ENCODE peak calls at places on chromosomes 6 and 20, in five cellular contexts. V is fibroblast of lung, D is aorta, L is adrenal gland, F is right cardiac atrium. Z is an unnamed sample.

GRCh38 chr6:127775371-127775770 is 125.5 kb downstream of the THEMIS start:
- DNase-seq in L (no peak), F (no peak), V (no peak), D (no peak), Z (peak; percentile 35)

GRCh38 chr20:36728986-36729385 is 16.9 kb downstream of the NDRG3 start:
- DNase-seq in F (no peak), V (peak; percentile 48), D (no peak), L (no peak), Z (no peak)

GRCh38 chr6:52536424-52536916 is 40.4 kb downstream of the TRAM2 start:
- DNase-seq in F (no peak), D (no peak), V (no peak), L (no peak), Z (no peak)

GRCh38 chr6:135686784-135687301 is 164.7 kb upstream of the PDE7B start:
- DNase-seq in D (no peak), L (no peak), F (no peak), V (peak; percentile 8), Z (no peak)

GRCh38 chr6:15389759-15390723 is 144.2 kb downstream of the JARID2 start:
- DNase-seq in F (peak; percentile 33), V (peak; percentile 41), D (no peak), L (no peak), Z (no peak)

GRCh38 chr20:50057409-50058053 is 55.4 kb downstream of the UBE2V1 start:
- DNase-seq in L (no peak), D (no peak), V (no peak), F (no peak), Z (no peak)

GRCh38 chr6:130852844-130853554 is 25.8 kb downstream of the SMLR1 start:
- DNase-seq in F (no peak), D (no peak), V (peak; percentile 45), L (no peak), Z (no peak)

GRCh38 chr6:139029470-139030210 is 1.1 kb downstream of the ABRACL start:
- DNase-seq in V (peak; percentile 43), D (peak; percentile 83), L (peak; percentile 51), F (peak; percentile 86), Z (no peak)

GRCh38 chr6:166156942-166157341 is 10.7 kb downstream of the TBXT start:
- DNase-seq in V (no peak), F (no peak), D (no peak), L (no peak), Z (no peak)

GRCh38 chr6:56393615-56394612 is 146.5 kb upstream of the COL21A1 start:
- DNase-seq in L (no peak), V (no peak), F (no peak), D (no peak), Z (no peak)

GRCh38 chr6:119610265-119610664 is 260.7 kb upstream of the MAN1A1 start:
- DNase-seq in V (no peak), D (no peak), L (no peak), F (no peak), Z (no peak)
- H3K4me3 ChIP-seq in V (no peak overlapping the region), D (no peak overlapping the region), L (no peak overlapping the region), F (no peak overlapping the region), Z (no peak overlapping the region)

GRCh38 chr20:46012926-46013825 is 4.5 kb downstream of the MMP9 start:
- DNase-seq in D (no peak), F (no peak), L (no peak), V (no peak), Z (no peak)
- H3K4me3 ChIP-seq in D (no peak overlapping the region), F (no peak overlapping the region), L (no peak overlapping the region), V (no peak overlapping the region), Z (no peak overlapping the region)

DNA sequence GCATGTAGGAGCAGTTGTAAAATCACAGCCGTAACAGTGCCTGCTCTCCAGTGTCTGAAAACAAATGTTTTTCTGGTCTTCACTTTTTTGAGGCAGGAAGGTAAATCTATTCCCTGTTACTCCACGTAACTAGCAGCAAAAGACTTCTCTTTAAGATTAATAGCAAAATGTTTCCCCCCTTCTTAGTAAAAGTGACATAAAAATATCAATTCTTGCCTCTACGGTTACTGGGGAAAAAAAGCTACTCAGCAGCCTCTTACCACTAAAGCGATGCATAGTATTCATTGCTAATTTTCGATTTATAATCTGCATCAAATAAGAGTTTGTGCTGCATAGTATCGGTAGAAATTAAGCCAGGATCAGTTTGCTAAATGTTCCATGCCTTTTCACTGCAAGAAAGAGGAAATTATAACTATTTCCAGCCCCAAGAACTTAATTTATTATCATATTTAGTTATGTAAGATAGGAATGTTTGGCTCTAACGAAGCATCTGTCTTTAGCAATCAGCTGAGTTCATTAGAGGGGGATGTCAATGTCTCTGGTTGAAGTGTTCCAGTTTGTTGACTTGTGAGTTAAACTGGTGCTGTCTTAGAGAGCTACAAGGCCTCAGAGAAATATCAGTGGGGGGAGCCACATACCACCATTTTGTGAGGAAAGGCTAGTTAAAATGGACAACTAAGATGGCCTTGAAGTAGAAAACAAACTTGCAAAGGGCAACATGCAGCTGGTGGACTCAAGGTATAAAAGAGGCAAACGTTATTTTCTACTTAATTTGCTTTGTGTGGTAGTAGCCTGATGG is 630 bp upstream of the TSPYL1 start:
- DNase-seq in F (no peak), V (no peak), D (no peak), L (no peak), Z (no peak)
- H3K4me3 ChIP-seq in F (peak overlapping the region; percentile 97), V (peak overlapping the region; percentile 93), D (peak overlapping the region; percentile 81), L (peak overlapping the region; percentile 95), Z (peak overlapping the region; percentile 86)

GRCh38 chr6:62283828-62284411 is 2.1 kb downstream of the KHDRBS2 start:
- DNase-seq in F (no peak), D (no peak), L (peak; percentile 22), V (peak; percentile 0), Z (no peak)

GRCh38 chr6:62285612-62286469 is at the start of gene KHDRBS2:
- DNase-seq in F (peak; percentile 89), D (peak; percentile 90), V (no peak), L (peak; percentile 92), Z (no peak)

GRCh38 chr6:62283359-62283758 is 2.7 kb downstream of the KHDRBS2 start:
- DNase-seq in F (no peak), D (no peak), V (no peak), L (no peak), Z (no peak)

GRCh38 chr6:62286470-62286843 is 432 bp upstream of the KHDRBS2 start:
- DNase-seq in D (no peak), L (no peak), V (no peak), F (no peak), Z (no peak)

DNA sequence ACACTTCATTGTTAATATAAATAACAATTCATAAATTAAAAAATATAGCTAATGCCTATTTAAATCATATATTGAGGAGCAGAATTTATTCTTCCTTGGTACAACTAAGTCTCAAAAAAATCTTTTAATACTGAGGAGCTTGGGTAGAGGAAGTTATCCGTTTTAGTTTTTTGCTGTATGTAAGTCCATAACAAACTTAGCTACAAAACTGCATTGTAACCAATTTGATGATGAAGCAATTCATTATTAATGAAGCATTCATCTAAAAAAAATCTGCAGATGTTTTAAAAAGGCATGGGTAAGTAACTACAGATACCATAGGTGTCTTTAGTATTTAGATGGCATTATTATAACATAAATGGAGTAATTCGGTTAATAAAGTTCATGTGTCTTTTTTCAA is 1.3 kb downstream of the KHDRBS2 start:
- DNase-seq in L (no peak), F (no peak), V (no peak), D (no peak), Z (no peak)
- H3K4me3 ChIP-seq in L (no peak overlapping the region), F (no peak overlapping the region), V (no peak overlapping the region), D (no peak overlapping the region), Z (no peak overlapping the region)

DNA sequence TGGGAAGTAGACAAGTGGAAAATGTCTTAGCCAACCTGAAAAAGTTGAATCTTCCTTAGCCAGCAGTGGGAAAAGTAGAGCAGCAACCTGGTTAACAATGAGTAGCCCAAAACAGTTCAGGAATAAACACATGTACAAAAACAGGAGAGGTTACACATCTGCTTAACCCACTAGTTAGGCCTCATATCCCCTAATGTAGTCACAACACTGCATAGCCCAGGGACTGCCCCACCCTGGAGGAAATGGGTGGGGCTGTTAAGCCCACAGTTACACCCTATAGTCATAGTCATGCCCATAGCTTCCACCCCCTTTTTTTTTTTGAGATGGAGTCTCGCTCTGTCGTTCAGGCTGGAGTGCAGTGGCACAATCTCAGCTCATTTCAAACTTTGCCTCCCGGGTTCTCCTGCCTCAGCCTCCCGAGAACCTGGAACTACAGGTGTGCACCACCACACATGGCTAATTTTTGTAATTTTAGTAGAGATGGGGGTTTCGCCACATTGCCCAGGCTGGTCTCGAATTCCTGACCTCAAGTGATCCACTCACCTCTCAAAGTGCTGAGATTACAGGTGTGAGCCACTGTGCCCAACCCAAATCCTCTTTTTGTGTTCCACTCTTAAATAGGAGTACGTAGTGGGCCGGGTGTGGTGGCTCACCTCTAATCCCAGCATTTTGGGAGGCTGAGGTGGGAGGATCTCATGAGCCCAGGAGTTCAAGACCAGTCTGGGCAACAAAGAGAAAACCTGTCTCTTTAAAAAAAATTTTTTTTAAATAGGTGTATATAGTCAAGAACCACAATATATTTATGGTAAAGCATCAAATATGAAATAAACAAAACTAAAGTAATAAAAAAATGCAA is 24.5 kb downstream of the ILRUN start:
- DNase-seq in L (no peak), V (peak; percentile 55), F (peak; percentile 70), D (peak; percentile 66), Z (no peak)
- H3K4me3 ChIP-seq in L (no peak overlapping the region), V (no peak overlapping the region), F (no peak overlapping the region), D (no peak overlapping the region), Z (no peak overlapping the region)

GRCh38 chr6:162119349-162119748 is 608.2 kb downstream of the PRKN start:
- DNase-seq in L (peak; percentile 9), V (peak; percentile 51), F (peak; percentile 55), D (peak; percentile 63), Z (no peak)

GRCh38 chr6:162125659-162126058 is 601.9 kb downstream of the PRKN start:
- DNase-seq in D (no peak), V (no peak), L (no peak), F (no peak), Z (no peak)

GRCh38 chr6:162124710-162125435 is 602.7 kb downstream of the PRKN start:
- DNase-seq in F (no peak), L (no peak), V (peak; percentile 26), D (no peak), Z (no peak)

GRCh38 chr6:162118706-162119105 is 608.9 kb downstream of the PRKN start:
- DNase-seq in F (no peak), D (no peak), L (no peak), V (no peak), Z (no peak)

GRCh38 chr6:162123797-162124196 is 603.8 kb downstream of the PRKN start:
- DNase-seq in L (no peak), F (no peak), V (no peak), D (no peak), Z (no peak)
- H3K4me3 ChIP-seq in L (no peak overlapping the region), F (no peak overlapping the region), V (no peak overlapping the region), D (no peak overlapping the region), Z (no peak overlapping the region)

DNA sequence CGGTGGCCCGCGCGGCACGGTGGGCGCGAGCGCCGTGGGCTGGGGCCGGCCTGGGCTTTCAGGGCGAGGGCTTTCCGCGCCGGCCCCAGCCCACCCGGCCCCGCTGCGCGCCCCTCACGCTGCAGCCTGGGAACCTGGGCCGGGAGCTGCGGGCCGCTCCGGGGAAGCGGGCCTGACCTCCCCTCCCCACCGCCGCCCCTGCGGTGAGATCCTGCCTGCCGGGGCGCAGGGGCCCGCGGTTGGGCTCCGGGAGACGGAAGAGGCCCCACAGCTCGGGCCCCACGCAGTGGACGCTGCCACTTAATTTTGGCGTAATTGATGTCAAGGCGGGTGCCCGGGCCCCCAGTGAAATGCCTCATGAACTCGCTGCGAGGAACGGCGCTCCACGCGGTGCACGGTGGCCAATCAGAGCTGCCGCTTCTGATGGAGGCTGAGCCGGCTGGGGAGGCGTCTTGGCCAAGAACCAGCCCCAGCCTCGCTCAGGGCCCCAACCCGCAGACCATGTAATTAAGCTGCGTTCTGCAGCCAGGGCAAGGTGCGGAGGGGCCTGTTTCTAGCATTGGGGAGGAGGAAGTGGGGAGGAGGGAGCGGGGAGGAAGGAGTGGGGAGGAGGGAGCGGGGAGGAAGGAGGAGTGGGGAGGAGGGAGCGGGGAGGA is 96.1 kb upstream of the BHLHE23 start:
- DNase-seq in F (peak; percentile 75), V (peak; percentile 9), L (no peak), D (peak; percentile 68), Z (no peak)
- H3K4me3 ChIP-seq in F (peak overlapping the region; percentile 59), V (no peak overlapping the region), L (no peak overlapping the region), D (peak overlapping the region; percentile 62), Z (peak overlapping the region; percentile 57)

GRCh38 chr6:7697820-7698623 is 27.9 kb upstream of the BMP6 start:
- DNase-seq in D (peak; percentile 55), F (no peak), V (peak; percentile 92), L (peak; percentile 76), Z (peak; percentile 73)
- H3K4me3 ChIP-seq in D (no peak overlapping the region), F (no peak overlapping the region), V (peak overlapping the region; percentile 38), L (no peak overlapping the region), Z (no peak overlapping the region)

Z was measured in BJ.